ENCODE peak calls at places on chromosomes 12 and 14, in eight cellular contexts. F is stomach, Z is heart right ventricle, E is fibroblast of the aortic adventitia, I is AG09309, K is NB4, C is right lobe of liver, A is gastrocnemius medialis. R is an unnamed sample.

GRCh38 chr14:85317491-85318021 is 212.4 kb upstream of the FLRT2 start:
- DNase-seq in F (no peak), Z (no peak), E (no peak), I (no peak), K (no peak), C (no peak), A (no peak), R (no peak)

GRCh38 chr12:103742349-103742784 is 98.7 kb downstream of the NT5DC3 start:
- DNase-seq in F (peak), Z (peak), E (no peak), I (no peak), K (no peak), C (no peak), A (no peak), R (no peak)

GRCh38 chr12:19967486-19967885 is 400.9 kb upstream of the PDE3A start:
- DNase-seq in F (no peak), Z (no peak), E (peak), I (peak), K (peak), C (no peak), A (no peak), R (no peak)

GRCh38 chr12:113860059-113860820 is 105.9 kb downstream of the RBM19 start:
- DNase-seq in F (no peak), Z (no peak), E (no peak), I (no peak), K (peak), C (no peak), A (peak), R (no peak)

GRCh38 chr12:50088577-50089335 is 3.6 kb downstream of the SMARCD1 start:
- DNase-seq in F (peak), Z (peak), E (peak), I (no peak), K (peak), C (no peak), A (peak), R (no peak)

GRCh38 chr14:37579250-37579649 is 15.8 kb downstream of the FOXA1 start:
- DNase-seq in F (no peak), Z (no peak), E (no peak), I (no peak), K (no peak), C (no peak), A (no peak), R (no peak)

GRCh38 chr14:36524874-36525745 is 5.1 kb upstream of the NKX2-1 start:
- DNase-seq in F (no peak), Z (no peak), E (no peak), I (no peak), K (peak), C (no peak), A (no peak), R (no peak)

GRCh38 chr12:80356092-80356491 is 87.9 kb upstream of the PTPRQ start:
- DNase-seq in F (no peak), Z (no peak), E (peak), I (no peak), K (no peak), C (no peak), A (no peak), R (no peak)

GRCh38 chr14:77258566-77258965 is 12.4 kb downstream of the NGB start:
- DNase-seq in F (no peak), Z (no peak), E (no peak), I (no peak), K (no peak), C (no peak), A (no peak), R (no peak)

GRCh38 chr12:47547077-47547476 is 158.8 kb downstream of the RPAP3 start:
- DNase-seq in F (no peak), Z (no peak), E (peak), I (peak), K (no peak), C (no peak), A (no peak), R (no peak)

GRCh38 chr12:47828967-47829482 is 9.3 kb upstream of the HDAC7 start:
- DNase-seq in F (peak), Z (peak), E (peak), I (no peak), K (peak), C (peak), A (peak), R (peak)

GRCh38 chr12:6958609-6959375 is 7.6 kb downstream of the PTPN6 start:
- DNase-seq in F (no peak), Z (peak), E (no peak), I (no peak), K (peak), C (no peak), A (no peak), R (no peak)
- H3K4me3 ChIP-seq in F (peak), Z (peak), E (no peak), I (no peak), K (peak), C (no peak), A (no peak), R (no peak)

GRCh38 chr12:122346054-122346453 is 76.4 kb downstream of the CLIP1 start:
- DNase-seq in F (no peak), Z (no peak), E (no peak), I (no peak), K (no peak), C (no peak), A (no peak), R (no peak)

GRCh38 chr12:122349078-122349477 is 73.4 kb downstream of the CLIP1 start:
- DNase-seq in F (no peak), Z (no peak), E (no peak), I (no peak), K (no peak), C (no peak), A (no peak), R (no peak)

GRCh38 chr12:122352394-122352793 is 70.1 kb downstream of the CLIP1 start:
- DNase-seq in F (no peak), Z (no peak), E (no peak), I (no peak), K (no peak), C (no peak), A (no peak), R (no peak)

GRCh38 chr12:122348505-122348904 is 74.0 kb downstream of the CLIP1 start:
- DNase-seq in F (no peak), Z (no peak), E (no peak), I (no peak), K (no peak), C (no peak), A (no peak), R (no peak)

DNA sequence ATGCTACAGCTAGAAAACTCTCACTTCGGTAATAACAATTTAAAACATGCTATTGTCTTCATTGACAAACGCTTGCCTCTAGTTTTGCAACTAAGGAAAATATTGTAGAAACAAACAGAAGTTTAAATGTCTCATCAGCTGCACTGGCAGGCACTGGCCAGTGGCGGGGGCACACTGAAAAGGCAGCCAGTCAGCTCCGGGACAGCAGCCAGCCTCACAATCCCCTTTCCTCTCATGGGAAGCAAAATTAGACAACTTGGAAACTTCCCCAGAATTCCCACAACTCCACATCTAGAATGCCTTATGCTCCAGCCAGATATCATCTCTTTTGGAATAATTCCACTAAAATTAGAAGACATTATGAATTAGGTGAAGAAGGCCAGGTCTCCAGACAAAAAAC is 72.0 kb downstream of the CLIP1 start:
- DNase-seq in F (no peak), Z (peak), E (peak), I (no peak), K (no peak), C (peak), A (no peak), R (no peak)
- TF ChIP-seq CTCF in F (no peak), Z (peak), E (peak), I (peak), K (no peak), C (peak), A (no peak), R (no peak)

DNA sequence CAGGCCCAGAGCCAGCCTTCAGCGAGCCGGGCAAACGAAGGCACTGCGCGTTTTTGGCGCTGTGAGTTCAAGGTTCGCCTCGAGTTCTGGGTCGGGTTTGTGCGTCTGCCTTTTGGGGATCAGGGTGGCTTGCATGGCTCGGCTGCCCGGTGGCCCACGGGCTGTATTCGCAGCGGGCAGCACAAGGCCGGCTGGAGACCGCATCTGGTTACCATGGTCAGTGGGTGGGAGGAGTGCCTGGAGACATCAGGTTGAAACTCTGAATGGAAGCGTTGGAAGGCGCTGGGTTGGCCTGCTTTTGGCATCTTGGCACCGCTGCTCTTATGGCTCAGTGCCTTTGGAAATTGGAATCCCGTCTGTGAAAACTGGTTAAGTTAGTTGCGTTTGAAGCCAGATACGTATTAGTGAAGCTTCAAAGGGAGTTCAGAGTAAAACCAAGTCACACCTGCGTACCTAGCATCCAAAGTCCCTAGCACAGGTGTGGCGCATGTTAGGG is 50.9 kb downstream of the SNAPC1 start:
- DNase-seq in F (no peak), Z (no peak), E (no peak), I (no peak), K (no peak), C (no peak), A (no peak), R (no peak)
- H3K4me3 ChIP-seq in F (peak), Z (peak), E (peak), I (peak), K (no peak), C (peak), A (peak), R (peak)

GRCh38 chr12:12890815-12891645 is at the start of gene GPRC5A:
- DNase-seq in F (peak), Z (peak), E (peak), I (peak), K (peak), C (peak), A (peak), R (peak)
- TF ChIP-seq CTCF in F (no peak), Z (no peak), E (peak), I (peak), K (peak), C (no peak), A (no peak), R (no peak)

GRCh38 chr12:1595690-1596347 is 1.4 kb upstream of the FBXL14 start:
- DNase-seq in F (no peak), Z (no peak), E (no peak), I (no peak), K (no peak), C (no peak), A (no peak), R (no peak)
- H3K4me3 ChIP-seq in F (peak), Z (peak), E (no peak), I (no peak), K (no peak), C (no peak), A (peak), R (no peak)